ENCODE peak calls at places on chromosomes 6 and 20, in eight cellular contexts. D is hepatocyte, B is A549, G is natural killer cell, K is upper lobe of left lung, J is Calu3, R is cardiac muscle cell, E is AG04450. N is an unnamed sample.

GRCh38 chr6:107458687-107459282 is 579 bp downstream of the PDSS2 start:
- DNase-seq in D (peak), B (no peak), G (no peak), K (peak), J (peak), R (peak), E (no peak), N (peak)

GRCh38 chr20:38350879-38351775 is 4.8 kb downstream of the LBP start:
- DNase-seq in D (no peak), B (no peak), G (no peak), K (no peak), J (no peak), R (no peak), E (no peak), N (no peak)

GRCh38 chr20:330233-331149 is 5.1 kb downstream of the SOX12 start:
- DNase-seq in D (peak), B (peak), G (peak), K (peak), J (peak), R (peak), E (no peak), N (peak)

GRCh38 chr6:137893726-137894125 is 26.7 kb downstream of the TNFAIP3 start:
- DNase-seq in D (no peak), B (no peak), G (no peak), K (no peak), J (no peak), R (no peak), E (no peak), N (no peak)

GRCh38 chr6:28643017-28643740 is 117.5 kb downstream of the GPX5 start:
- DNase-seq in D (peak), B (peak), G (no peak), K (no peak), J (peak), R (no peak), E (peak), N (no peak)

GRCh38 chr6:102981631-102982030 is 1588.1 kb downstream of the GRIK2 start:
- DNase-seq in D (no peak), B (no peak), G (no peak), K (no peak), J (no peak), R (no peak), E (no peak), N (no peak)

GRCh38 chr6:135939216-135939610 is 87.7 kb downstream of the PDE7B start:
- DNase-seq in D (peak), B (no peak), G (no peak), K (no peak), J (no peak), R (no peak), E (no peak), N (no peak)

GRCh38 chr6:56292505-56293181 is 45.3 kb upstream of the COL21A1 start:
- DNase-seq in D (peak), B (peak), G (no peak), K (no peak), J (peak), R (peak), E (peak), N (no peak)

GRCh38 chr6:151096691-151097090 is 143.1 kb upstream of the AKAP12 start:
- DNase-seq in D (no peak), B (no peak), G (no peak), K (no peak), J (no peak), R (no peak), E (no peak), N (no peak)

GRCh38 chr6:11174245-11174616 is 58.2 kb downstream of the NEDD9 start:
- DNase-seq in D (no peak), B (no peak), G (no peak), K (no peak), J (no peak), R (no peak), E (no peak), N (no peak)

GRCh38 chr6:129498556-129498940 is 211.4 kb downstream of the ARHGAP18 start:
- DNase-seq in D (no peak), B (no peak), G (no peak), K (no peak), J (no peak), R (no peak), E (no peak), N (no peak)

GRCh38 chr6:43468748-43469681 is 8.4 kb upstream of the TJAP1 start:
- DNase-seq in D (no peak), B (no peak), G (no peak), K (no peak), J (no peak), R (no peak), E (no peak), N (no peak)

GRCh38 chr6:142740449-142740848 is 204.5 kb downstream of the HIVEP2 start:
- DNase-seq in D (no peak), B (no peak), G (no peak), K (no peak), J (no peak), R (no peak), E (no peak), N (no peak)

GRCh38 chr20:20407891-20408805 is 40.2 kb downstream of the INSM1 start:
- DNase-seq in D (no peak), B (peak), G (no peak), K (no peak), J (no peak), R (no peak), E (no peak), N (no peak)

GRCh38 chr20:8223096-8223870 is 91.2 kb downstream of the PLCB1 start:
- DNase-seq in D (no peak), B (peak), G (no peak), K (no peak), J (no peak), R (no peak), E (peak), N (no peak)

GRCh38 chr6:38148606-38149005 is 329.1 kb downstream of the ZFAND3 start:
- DNase-seq in D (no peak), B (no peak), G (no peak), K (no peak), J (no peak), R (no peak), E (no peak), N (no peak)

GRCh38 chr6:118895241-118895561 is 1.2 kb downstream of the ASF1A start:
- DNase-seq in D (no peak), B (no peak), G (no peak), K (no peak), J (no peak), R (no peak), E (no peak), N (no peak)

GRCh38 chr20:41095110-41095969 is 42.0 kb upstream of the PLCG1 start:
- DNase-seq in D (peak), B (peak), G (peak), K (peak), J (peak), R (peak), E (no peak), N (peak)

GRCh38 chr20:52760791-52761190 is 211.4 kb upstream of the TSHZ2 start:
- DNase-seq in D (no peak), B (no peak), G (no peak), K (no peak), J (no peak), R (no peak), E (no peak), N (no peak)

GRCh38 chr6:142871910-142872331 is 73.1 kb downstream of the HIVEP2 start:
- DNase-seq in D (peak), B (no peak), G (peak), K (peak), J (peak), R (no peak), E (peak), N (no peak)

GRCh38 chr6:81925201-81925600 is 172.7 kb upstream of the TENT5A start:
- DNase-seq in D (no peak), B (no peak), G (no peak), K (no peak), J (no peak), R (no peak), E (no peak), N (no peak)

GRCh38 chr20:34022154-34022842 is 28.6 kb downstream of the RALY start:
- DNase-seq in D (peak), B (peak), G (no peak), K (peak), J (peak), R (peak), E (no peak), N (no peak)

GRCh38 chr20:62914436-62914835 is 11.9 kb downstream of the DIDO1 start:
- DNase-seq in D (no peak), B (no peak), G (no peak), K (no peak), J (no peak), R (no peak), E (no peak), N (no peak)

GRCh38 chr20:6783752-6784725 is 16.6 kb downstream of the BMP2 start:
- DNase-seq in D (peak), B (no peak), G (no peak), K (peak), J (no peak), R (no peak), E (no peak), N (no peak)

GRCh38 chr6:16639689-16640480 is 121.4 kb downstream of the ATXN1 start:
- DNase-seq in D (peak), B (peak), G (no peak), K (no peak), J (no peak), R (no peak), E (peak), N (no peak)

GRCh38 chr20:9989066-9989724 is 45.6 kb upstream of the ANKEF1 start:
- DNase-seq in D (no peak), B (no peak), G (no peak), K (no peak), J (no peak), R (no peak), E (no peak), N (no peak)

GRCh38 chr20:1779567-1779966 is 115.6 kb upstream of the SIRPA start:
- DNase-seq in D (no peak), B (no peak), G (no peak), K (no peak), J (no peak), R (no peak), E (no peak), N (no peak)

GRCh38 chr6:76382201-76382600 is 309.7 kb upstream of the IMPG1 start:
- DNase-seq in D (no peak), B (no peak), G (no peak), K (no peak), J (no peak), R (no peak), E (no peak), N (no peak)

GRCh38 chr6:109783245-109783990 is 92.3 kb downstream of the FIG4 start:
- DNase-seq in D (no peak), B (no peak), G (no peak), K (no peak), J (no peak), R (peak), E (no peak), N (no peak)

GRCh38 chr20:33524261-33524660 is 34.4 kb downstream of the CBFA2T2 start:
- DNase-seq in D (no peak), B (no peak), G (no peak), K (no peak), J (no peak), R (no peak), E (no peak), N (no peak)

GRCh38 chr20:10239954-10240353 is 21.3 kb downstream of the SNAP25 start:
- DNase-seq in D (peak), B (peak), G (no peak), K (peak), J (peak), R (peak), E (no peak), N (no peak)

GRCh38 chr20:17465236-17465635 is 65.9 kb downstream of the BFSP1 start:
- DNase-seq in D (no peak), B (no peak), G (no peak), K (no peak), J (no peak), R (no peak), E (no peak), N (no peak)

GRCh38 chr6:12844284-12845223 is 128.0 kb downstream of the PHACTR1 start:
- DNase-seq in D (peak), B (peak), G (no peak), K (no peak), J (no peak), R (peak), E (no peak), N (no peak)
- TF ChIP-seq CTCF in D (peak), B (peak), G (peak), K (no peak), J (no peak), R (peak), E (peak), N (no peak)

GRCh38 chr20:51306521-51307358 is 235.8 kb downstream of the NFATC2 start:
- DNase-seq in D (peak), B (peak), G (peak), K (peak), J (peak), R (peak), E (peak), N (peak)
- TF ChIP-seq CTCF in D (peak), B (peak), G (peak), K (peak), J (peak), R (peak), E (peak), N (no peak)

DNA sequence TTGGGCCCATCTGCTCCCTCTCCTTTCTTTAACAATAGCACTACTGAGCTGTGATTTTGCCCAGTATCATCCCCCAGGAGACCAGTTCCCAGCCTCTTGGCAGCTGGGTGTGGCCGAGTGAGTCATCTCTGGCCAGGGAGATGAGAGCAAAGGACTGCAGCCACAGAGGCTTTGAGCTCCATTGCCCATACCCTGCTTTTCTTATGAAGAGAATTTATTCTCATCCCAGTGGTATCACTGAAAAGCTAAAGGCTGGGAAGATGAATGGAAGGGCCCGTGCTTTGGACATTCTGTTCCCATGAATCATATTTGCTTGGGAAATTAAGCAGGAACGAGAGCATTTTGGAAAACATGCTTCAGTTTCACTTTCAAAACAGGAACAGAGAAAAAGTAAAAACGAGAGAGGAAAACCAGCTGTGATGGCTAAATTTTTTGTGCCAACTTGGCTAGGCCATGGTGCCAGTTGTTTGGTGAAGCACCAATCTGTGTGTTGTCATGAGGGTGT is 14.9 kb downstream of the CST3 start:
- DNase-seq in D (peak), B (peak), G (no peak), K (peak), J (peak), R (no peak), E (peak), N (no peak)
- TF ChIP-seq CTCF in D (no peak), B (no peak), G (no peak), K (no peak), J (no peak), R (no peak), E (no peak), N (no peak)

DNA sequence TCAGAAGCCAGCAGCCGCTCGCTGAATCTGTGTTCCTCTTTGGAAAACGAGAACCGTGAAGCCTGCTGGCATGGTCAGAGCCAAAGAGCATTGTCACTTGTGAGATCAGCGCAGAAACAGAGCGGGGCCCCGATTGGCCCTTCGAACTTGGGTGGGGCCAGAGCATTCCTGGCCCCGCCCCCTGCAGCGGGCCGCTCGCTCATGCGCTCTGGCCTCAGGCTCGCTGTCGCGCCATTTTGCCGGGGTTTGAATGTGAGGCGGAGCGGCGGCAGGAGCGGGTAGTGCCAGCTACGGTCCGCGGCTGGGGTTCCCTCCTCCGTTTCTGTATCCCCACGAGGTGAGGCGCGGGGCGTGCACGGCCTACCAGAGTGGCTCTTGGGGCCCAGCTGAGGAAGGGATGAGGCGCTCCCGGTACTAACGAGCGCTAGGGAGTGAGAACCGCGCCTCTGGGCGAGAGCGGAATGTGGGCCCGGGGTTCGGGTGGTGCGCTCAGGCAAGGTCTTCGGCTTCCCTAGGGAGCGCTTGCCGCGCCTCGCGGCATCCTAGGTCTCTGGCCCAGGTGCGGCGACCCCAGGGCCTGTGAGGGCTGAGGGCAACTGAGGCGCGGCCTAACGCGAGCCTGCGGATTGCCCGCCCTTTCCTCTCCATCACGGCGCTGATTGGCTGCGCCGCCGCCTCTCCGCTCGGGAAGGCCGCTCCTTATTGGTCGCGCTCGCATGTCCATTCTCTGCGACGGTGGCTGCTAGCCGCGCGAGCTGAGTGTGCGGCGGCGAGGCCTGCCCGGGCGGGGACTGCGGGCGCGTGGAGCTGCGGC is at the start of gene CSE1L:
- DNase-seq in D (peak), B (peak), G (peak), K (peak), J (peak), R (peak), E (peak), N (peak)
- TF ChIP-seq CTCF in D (no peak), B (no peak), G (no peak), K (no peak), J (no peak), R (no peak), E (peak), N (no peak)

GRCh38 chr6:30664994-30665767 is 7.6 kb downstream of the DHX16 start:
- DNase-seq in D (no peak), B (no peak), G (no peak), K (no peak), J (no peak), R (no peak), E (no peak), N (no peak)

GRCh38 chr6:30676660-30677270 is 4.0 kb upstream of the DHX16 start:
- DNase-seq in D (no peak), B (no peak), G (no peak), K (no peak), J (no peak), R (no peak), E (no peak), N (no peak)

GRCh38 chr6:30672445-30673253 is at the start of gene DHX16:
- DNase-seq in D (peak), B (peak), G (peak), K (peak), J (peak), R (peak), E (peak), N (peak)

GRCh38 chr6:30670760-30671527 is 1.9 kb downstream of the DHX16 start:
- DNase-seq in D (no peak), B (no peak), G (no peak), K (no peak), J (no peak), R (no peak), E (no peak), N (no peak)
- TF ChIP-seq CTCF in D (peak), B (no peak), G (no peak), K (no peak), J (peak), R (peak), E (peak), N (no peak)

DNA sequence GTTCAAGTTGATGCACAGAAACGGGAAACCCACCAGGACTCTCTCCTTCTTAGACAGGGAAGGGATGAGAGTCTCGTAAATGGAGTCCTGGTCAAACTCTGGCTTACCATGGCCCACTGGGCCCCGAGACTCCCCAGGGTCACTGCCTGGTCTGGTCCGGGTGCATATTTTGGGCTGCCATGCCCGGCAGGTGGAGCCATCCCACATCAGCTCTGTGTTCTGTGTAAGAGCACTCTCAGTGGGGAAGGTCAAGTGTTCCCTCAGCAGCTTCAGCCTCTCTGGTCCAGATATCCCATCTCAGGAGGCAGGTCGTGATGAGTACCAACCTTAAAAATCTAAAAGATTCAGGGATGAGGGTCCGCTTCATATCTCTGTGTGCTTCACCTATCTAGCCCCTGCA is 138.8 kb downstream of the EDN3 start:
- DNase-seq in D (no peak), B (no peak), G (no peak), K (no peak), J (peak), R (no peak), E (no peak), N (no peak)
- TF ChIP-seq CTCF in D (no peak), B (peak), G (no peak), K (no peak), J (no peak), R (no peak), E (no peak), N (no peak)

GRCh38 chr6:130788954-130789353 is 38.3 kb upstream of the SMLR1 start:
- DNase-seq in D (no peak), B (peak), G (no peak), K (no peak), J (no peak), R (no peak), E (no peak), N (no peak)
- TF ChIP-seq CTCF in D (no peak), B (no peak), G (no peak), K (no peak), J (no peak), R (no peak), E (no peak), N (no peak)

GRCh38 chr20:3446779-3447178 is 24.0 kb upstream of the ATRN start:
- DNase-seq in D (no peak), B (no peak), G (no peak), K (no peak), J (peak), R (no peak), E (no peak), N (no peak)
- TF ChIP-seq CTCF in D (no peak), B (no peak), G (no peak), K (no peak), J (no peak), R (no peak), E (no peak), N (no peak)

N was measured in activated B cell treated with CpG ODN at 0.5 μM for 24 hours.